ENCODE peak calls at places on chromosomes 5 and 9, in four cellular contexts. One of them, this sample, is unnamed.

GRCh38 chr5:173012882-173013281 is 29.3 kb downstream of the ATP6V0E1 start:
- DNase-seq in astrocyte of the cerebellum: no peak
- DNase-seq in B cell: no peak
- DNase-seq in dorsolateral prefrontal cortex: no peak
- DNase-seq in this sample: no peak

GRCh38 chr5:156120777-156121176 is 206.2 kb upstream of the SGCD start:
- DNase-seq in B cell: no peak
- DNase-seq in dorsolateral prefrontal cortex: no peak
- DNase-seq in astrocyte of the cerebellum: peak
- DNase-seq in this sample: no peak

GRCh38 chr5:76715734-76716455 is at the start of gene F2R:
- DNase-seq in astrocyte of the cerebellum: peak
- DNase-seq in dorsolateral prefrontal cortex: no peak
- DNase-seq in B cell: no peak
- DNase-seq in this sample: peak

GRCh38 chr5:77893225-77893860 is 117.2 kb upstream of the TBCA start:
- DNase-seq in dorsolateral prefrontal cortex: peak
- DNase-seq in B cell: no peak
- DNase-seq in astrocyte of the cerebellum: peak
- DNase-seq in this sample: no peak

GRCh38 chr9:13296972-13297371 is 17.5 kb upstream of the MPDZ start:
- DNase-seq in astrocyte of the cerebellum: no peak
- DNase-seq in dorsolateral prefrontal cortex: no peak
- DNase-seq in B cell: no peak
- DNase-seq in this sample: no peak

GRCh38 chr5:160635046-160635445 is 213.4 kb downstream of the PTTG1 start:
- DNase-seq in B cell: no peak
- DNase-seq in dorsolateral prefrontal cortex: no peak
- DNase-seq in astrocyte of the cerebellum: no peak
- DNase-seq in this sample: no peak

GRCh38 chr9:130288926-130289705 is 23.6 kb downstream of the HMCN2 start:
- DNase-seq in astrocyte of the cerebellum: no peak
- DNase-seq in B cell: no peak
- DNase-seq in dorsolateral prefrontal cortex: no peak
- DNase-seq in this sample: no peak

GRCh38 chr9:96327694-96328352 is 25.8 kb upstream of the HSD17B3 start:
- DNase-seq in astrocyte of the cerebellum: peak
- DNase-seq in B cell: peak
- DNase-seq in dorsolateral prefrontal cortex: no peak
- DNase-seq in this sample: no peak

GRCh38 chr9:34206561-34206960 is 27.7 kb downstream of the UBAP1 start:
- DNase-seq in B cell: no peak
- DNase-seq in astrocyte of the cerebellum: no peak
- DNase-seq in dorsolateral prefrontal cortex: no peak
- DNase-seq in this sample: no peak

GRCh38 chr5:15992918-15993317 is 186.7 kb downstream of the MARCHF11 start:
- DNase-seq in dorsolateral prefrontal cortex: no peak
- DNase-seq in B cell: no peak
- DNase-seq in astrocyte of the cerebellum: peak
- DNase-seq in this sample: no peak

GRCh38 chr5:3509290-3509689 is 86.3 kb upstream of the IRX1 start:
- DNase-seq in astrocyte of the cerebellum: no peak
- DNase-seq in B cell: no peak
- DNase-seq in dorsolateral prefrontal cortex: no peak
- DNase-seq in this sample: no peak

GRCh38 chr5:138542120-138542955 is 698 bp downstream of the ETF1 start:
- DNase-seq in B cell: no peak
- DNase-seq in astrocyte of the cerebellum: no peak
- DNase-seq in dorsolateral prefrontal cortex: no peak
- DNase-seq in this sample: no peak

GRCh38 chr5:173327948-173328895 is at the start of gene STC2:
- DNase-seq in astrocyte of the cerebellum: no peak
- DNase-seq in dorsolateral prefrontal cortex: peak
- DNase-seq in B cell: no peak
- DNase-seq in this sample: peak

GRCh38 chr9:33375238-33375840 is 27.0 kb downstream of the AQP7 start:
- DNase-seq in dorsolateral prefrontal cortex: no peak
- DNase-seq in astrocyte of the cerebellum: no peak
- DNase-seq in B cell: no peak
- DNase-seq in this sample: no peak

GRCh38 chr5:176565760-176566288 is 16.7 kb downstream of the CDHR2 start:
- DNase-seq in dorsolateral prefrontal cortex: no peak
- DNase-seq in astrocyte of the cerebellum: no peak
- DNase-seq in B cell: no peak
- DNase-seq in this sample: no peak

GRCh38 chr5:92916036-92916435 is 665.0 kb downstream of the NR2F1-AS1 start:
- DNase-seq in astrocyte of the cerebellum: peak
- DNase-seq in dorsolateral prefrontal cortex: no peak
- DNase-seq in B cell: no peak
- DNase-seq in this sample: no peak
- TF ChIP-seq CTCF in astrocyte of the cerebellum: peak
- TF ChIP-seq CTCF in dorsolateral prefrontal cortex: peak
- TF ChIP-seq CTCF in B cell: no peak
- TF ChIP-seq CTCF in this sample: no peak

GRCh38 chr5:154466671-154467070 is 11.4 kb downstream of the HAND1 start:
- DNase-seq in B cell: no peak
- DNase-seq in astrocyte of the cerebellum: no peak
- DNase-seq in dorsolateral prefrontal cortex: no peak
- DNase-seq in this sample: no peak

GRCh38 chr5:154464435-154464834 is 13.6 kb downstream of the HAND1 start:
- DNase-seq in dorsolateral prefrontal cortex: no peak
- DNase-seq in astrocyte of the cerebellum: no peak
- DNase-seq in B cell: no peak
- DNase-seq in this sample: no peak

GRCh38 chr5:154466147-154466546 is 11.9 kb downstream of the HAND1 start:
- DNase-seq in dorsolateral prefrontal cortex: no peak
- DNase-seq in B cell: no peak
- DNase-seq in astrocyte of the cerebellum: no peak
- DNase-seq in this sample: no peak

GRCh38 chr5:154467655-154468354 is 10.2 kb downstream of the HAND1 start:
- DNase-seq in dorsolateral prefrontal cortex: peak
- DNase-seq in astrocyte of the cerebellum: peak
- DNase-seq in B cell: peak
- DNase-seq in this sample: peak

DNA sequence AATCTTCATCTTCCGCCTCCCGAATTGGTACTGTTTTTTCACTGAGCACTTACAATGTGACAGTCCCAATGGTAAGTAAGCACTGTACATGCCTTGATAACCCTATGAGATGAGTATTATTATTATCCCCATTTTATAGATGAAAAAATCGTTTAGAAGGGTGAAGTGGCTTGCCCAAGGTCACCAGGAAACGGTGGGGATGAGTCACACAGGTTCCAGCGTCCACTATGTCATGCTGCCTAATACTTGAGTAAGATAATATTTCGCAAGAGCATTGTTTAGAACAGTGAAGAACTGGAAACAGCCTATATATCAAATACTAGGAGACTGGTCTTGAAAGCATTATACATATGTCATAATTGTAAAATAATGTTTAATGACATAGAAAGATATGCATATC is 12.9 kb downstream of the HAND1 start:
- DNase-seq in dorsolateral prefrontal cortex: no peak
- DNase-seq in B cell: no peak
- DNase-seq in astrocyte of the cerebellum: no peak
- DNase-seq in this sample: no peak
- TF ChIP-seq CTCF in dorsolateral prefrontal cortex: no peak
- TF ChIP-seq CTCF in B cell: no peak
- TF ChIP-seq CTCF in astrocyte of the cerebellum: no peak
- TF ChIP-seq CTCF in this sample: no peak

DNA sequence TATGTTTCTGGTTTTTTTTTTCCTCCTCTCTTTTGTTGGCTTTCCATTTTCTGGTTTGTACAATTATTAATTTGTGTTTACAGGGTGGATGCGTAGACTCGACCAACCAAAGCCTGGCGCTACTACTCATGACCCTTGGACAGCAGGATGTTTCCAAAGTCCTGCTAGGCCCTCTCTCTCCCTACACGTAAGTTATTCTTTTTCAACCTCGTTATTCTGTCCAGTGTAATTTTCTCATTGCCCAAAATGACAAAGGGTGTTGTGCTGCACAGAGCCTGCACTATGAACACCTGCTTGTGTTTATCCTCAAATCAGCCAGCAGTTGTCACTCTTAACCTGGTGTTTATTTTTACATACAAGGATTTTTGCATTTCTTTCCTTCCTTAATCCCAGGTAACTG is 56.6 kb downstream of the RCL1 start:
- DNase-seq in B cell: no peak
- DNase-seq in astrocyte of the cerebellum: no peak
- DNase-seq in dorsolateral prefrontal cortex: no peak
- DNase-seq in this sample: no peak
- TF ChIP-seq CTCF in B cell: no peak
- TF ChIP-seq CTCF in astrocyte of the cerebellum: no peak
- TF ChIP-seq CTCF in dorsolateral prefrontal cortex: no peak
- TF ChIP-seq CTCF in this sample: no peak

GRCh38 chr9:121085661-121086060 is 10.9 kb downstream of the CNTRL start:
- DNase-seq in B cell: no peak
- DNase-seq in dorsolateral prefrontal cortex: no peak
- DNase-seq in astrocyte of the cerebellum: no peak
- DNase-seq in this sample: no peak
- TF ChIP-seq CTCF in B cell: no peak
- TF ChIP-seq CTCF in dorsolateral prefrontal cortex: no peak
- TF ChIP-seq CTCF in astrocyte of the cerebellum: no peak
- TF ChIP-seq CTCF in this sample: no peak

GRCh38 chr5:128412145-128412930 is 125.7 kb downstream of the FBN2 start:
- DNase-seq in dorsolateral prefrontal cortex: no peak
- DNase-seq in astrocyte of the cerebellum: no peak
- DNase-seq in B cell: no peak
- DNase-seq in this sample: no peak
- TF ChIP-seq CTCF in dorsolateral prefrontal cortex: no peak
- TF ChIP-seq CTCF in astrocyte of the cerebellum: peak
- TF ChIP-seq CTCF in B cell: no peak
- TF ChIP-seq CTCF in this sample: no peak

GRCh38 chr5:94890907-94891306 is 272.4 kb downstream of the SLF1 start:
- DNase-seq in B cell: no peak
- DNase-seq in astrocyte of the cerebellum: no peak
- DNase-seq in dorsolateral prefrontal cortex: no peak
- DNase-seq in this sample: no peak

GRCh38 chr5:94891565-94892362 is 273.3 kb downstream of the SLF1 start:
- DNase-seq in dorsolateral prefrontal cortex: no peak
- DNase-seq in B cell: no peak
- DNase-seq in astrocyte of the cerebellum: no peak
- DNase-seq in this sample: no peak

GRCh38 chr5:94888674-94889073 is 270.2 kb downstream of the SLF1 start:
- DNase-seq in astrocyte of the cerebellum: no peak
- DNase-seq in dorsolateral prefrontal cortex: no peak
- DNase-seq in B cell: no peak
- DNase-seq in this sample: no peak

GRCh38 chr5:94893404-94894145 is 275.1 kb downstream of the SLF1 start:
- DNase-seq in B cell: no peak
- DNase-seq in astrocyte of the cerebellum: no peak
- DNase-seq in dorsolateral prefrontal cortex: no peak
- DNase-seq in this sample: no peak
- TF ChIP-seq CTCF in B cell: no peak
- TF ChIP-seq CTCF in astrocyte of the cerebellum: peak
- TF ChIP-seq CTCF in dorsolateral prefrontal cortex: peak
- TF ChIP-seq CTCF in this sample: peak

GRCh38 chr5:149951138-149951749 is 6.7 kb upstream of the PDE6A start:
- DNase-seq in B cell: no peak
- DNase-seq in dorsolateral prefrontal cortex: no peak
- DNase-seq in astrocyte of the cerebellum: no peak
- DNase-seq in this sample: no peak
- TF ChIP-seq CTCF in B cell: no peak
- TF ChIP-seq CTCF in dorsolateral prefrontal cortex: no peak
- TF ChIP-seq CTCF in astrocyte of the cerebellum: no peak
- TF ChIP-seq CTCF in this sample: peak

DNA sequence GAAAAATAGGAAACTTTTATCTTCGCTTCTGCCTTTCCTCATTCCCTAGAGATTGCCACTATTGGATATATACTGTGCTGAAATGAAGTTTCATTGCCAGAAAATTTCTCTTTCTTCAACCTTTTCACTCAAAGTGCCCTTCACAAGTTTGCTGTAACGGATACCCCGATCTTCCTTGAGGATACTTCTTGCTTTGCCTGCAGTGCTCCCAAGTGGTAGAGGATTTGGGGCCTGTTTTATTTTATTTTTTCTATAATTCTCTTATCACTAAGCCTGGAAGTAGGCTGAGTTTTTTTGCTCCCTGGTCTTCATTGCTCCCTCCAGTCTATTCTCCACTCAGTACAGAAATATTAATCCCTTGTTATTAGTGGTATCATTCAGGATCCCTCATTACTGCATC is 481.4 kb upstream of the CDH18 start:
- DNase-seq in dorsolateral prefrontal cortex: no peak
- DNase-seq in astrocyte of the cerebellum: no peak
- DNase-seq in B cell: no peak
- DNase-seq in this sample: no peak
- TF ChIP-seq CTCF in dorsolateral prefrontal cortex: no peak
- TF ChIP-seq CTCF in astrocyte of the cerebellum: no peak
- TF ChIP-seq CTCF in B cell: no peak
- TF ChIP-seq CTCF in this sample: no peak